ENCODE peak calls at places on chromosomes 13 and 19, in four cellular contexts. P is tibial nerve, F is suprapubic skin, Z is Peyer's patch. H is an unnamed sample. For H3K4me1, the result is how much of the 10 kb centered on the place peaks cover.

GRCh38 chr13:76656496-76656895 is 229.7 kb downstream of the KCTD12 start:
- DNase-seq in F (no peak), P (no peak), Z (no peak), H (no peak)

GRCh38 chr19:6481541-6482342 is at the start of gene DENND1C:
- DNase-seq in P (no peak), Z (peak), F (no peak), H (no peak)

GRCh38 chr13:45784755-45785675 is 66.5 kb downstream of the SIAH3 start:
- DNase-seq in Z (no peak), F (no peak), P (no peak), H (no peak)

GRCh38 chr13:104773775-104774174 is 1707.6 kb upstream of the SLC10A2 start:
- DNase-seq in F (no peak), Z (no peak), P (no peak), H (no peak)

GRCh38 chr13:99083976-99084375 is 106.1 kb upstream of the DOCK9 start:
- DNase-seq in Z (no peak), F (no peak), P (no peak), H (no peak)

GRCh38 chr13:111424134-111424533 is 103.7 kb downstream of the TEX29 start:
- DNase-seq in F (no peak), P (no peak), Z (no peak), H (no peak)

GRCh38 chr19:55088021-55088451 is 12.4 kb downstream of the EPS8L1 start:
- DNase-seq in Z (no peak), F (no peak), P (no peak), H (no peak)

GRCh38 chr13:96662036-96662435 is 332.2 kb downstream of the OXGR1 start:
- DNase-seq in Z (no peak), P (no peak), F (no peak), H (no peak)

GRCh38 chr13:49371943-49372636 is 71.8 kb downstream of the CAB39L start:
- DNase-seq in F (no peak), P (no peak), Z (no peak), H (no peak)

GRCh38 chr19:5666921-5667610 is 13.2 kb downstream of the MICOS13 start:
- DNase-seq in F (no peak), Z (no peak), P (no peak), H (no peak)

GRCh38 chr19:19386373-19386869 is 19.1 kb upstream of the GATAD2A start:
- DNase-seq in Z (no peak), F (no peak), P (no peak), H (no peak)

GRCh38 chr13:59034198-59034597 is 1129.5 kb downstream of the DIAPH3 start:
- DNase-seq in F (no peak), P (no peak), Z (no peak), H (no peak)

GRCh38 chr19:29515233-29515619 is 10.6 kb upstream of the VSTM2B start:
- DNase-seq in F (no peak), P (no peak), Z (no peak), H (no peak)

GRCh38 chr13:94300401-94300800 is 179.1 kb downstream of the DCT start:
- DNase-seq in Z (no peak), P (no peak), F (no peak), H (no peak)

GRCh38 chr19:16661480-16662034 is 618 bp downstream of the TMEM38A start:
- DNase-seq in F (peak), Z (peak), P (peak), H (peak)

GRCh38 chr13:46270416-46270815 is 58.7 kb downstream of the LRRC63 start:
- DNase-seq in Z (no peak), P (no peak), F (no peak), H (no peak)

GRCh38 chr19:8738377-8738776 is 16.9 kb downstream of the OR2Z1 start:
- DNase-seq in Z (no peak), P (no peak), F (no peak), H (no peak)

GRCh38 chr19:16040642-16041041 is 35.7 kb upstream of the TPM4 start:
- DNase-seq in Z (peak), P (no peak), F (no peak), H (no peak)

GRCh38 chr19:750640-751423 is at the start of gene MISP:
- DNase-seq in P (no peak), Z (peak), F (no peak), H (no peak)

GRCh38 chr13:30796132-30796832 is 60.9 kb downstream of the ALOX5AP start:
- DNase-seq in F (no peak), P (no peak), Z (no peak), H (no peak)

GRCh38 chr19:39969681-39970423 is 1.1 kb upstream of the PSMC4 start:
- DNase-seq in Z (no peak), F (no peak), P (no peak), H (no peak)

GRCh38 chr19:1428738-1429391 is 9.3 kb upstream of the RPS15 start:
- DNase-seq in F (no peak), P (no peak), Z (no peak), H (no peak)

GRCh38 chr13:27339299-27339698 is 68.7 kb downstream of the RASL11A start:
- DNase-seq in Z (peak), P (no peak), F (no peak), H (no peak)

GRCh38 chr13:74062933-74063332 is 71.3 kb downstream of the KLF12 start:
- DNase-seq in P (no peak), F (no peak), Z (peak), H (peak)

GRCh38 chr19:5340637-5341447 is at the start of gene PTPRS:
- DNase-seq in F (no peak), P (peak), Z (peak), H (peak)

GRCh38 chr13:26813626-26814348 is 53.2 kb upstream of the GPR12 start:
- DNase-seq in P (no peak), F (no peak), Z (no peak), H (no peak)

GRCh38 chr19:13492128-13492527 is 14.2 kb downstream of the CACNA1A start:
- DNase-seq in P (no peak), F (no peak), Z (no peak), H (no peak)

GRCh38 chr19:47049307-47049700 is 880 bp upstream of the TMEM160 start:
- DNase-seq in F (no peak), Z (no peak), P (no peak), H (no peak)

DNA sequence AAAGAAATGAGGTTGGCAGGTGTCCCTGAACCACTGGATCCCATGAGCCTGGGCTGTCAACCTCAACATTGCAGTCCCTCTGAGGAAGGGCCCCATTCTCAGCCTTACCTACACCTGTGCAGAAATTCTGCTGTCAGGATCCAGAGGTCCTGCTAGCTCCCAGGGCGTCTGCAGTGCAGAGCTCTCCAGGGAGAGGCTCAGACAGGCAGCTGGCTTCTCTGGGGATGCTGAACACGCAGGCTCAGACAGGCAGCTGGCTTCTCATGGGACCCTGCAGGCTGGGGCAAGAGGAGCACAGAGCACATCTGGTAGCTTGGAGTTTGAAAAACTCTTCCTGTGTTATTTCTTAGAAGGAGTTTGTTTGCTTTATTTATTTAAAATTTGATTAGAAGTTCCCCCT is 50.9 kb downstream of the TMEM255B start:
- DNase-seq in Z (no peak), P (no peak), F (no peak), H (no peak)
- TF ChIP-seq POLR2A in Z (no peak), P (no peak), F (no peak), H (no peak)

GRCh38 chr13:91356919-91357612 is 9.6 kb downstream of the MIR17HG start:
- DNase-seq in P (no peak), Z (no peak), F (no peak), H (no peak)

GRCh38 chr13:91358384-91358776 is 10.9 kb downstream of the MIR17HG start:
- DNase-seq in F (no peak), Z (no peak), P (no peak), H (no peak)

GRCh38 chr13:91357613-91358383 is 10.3 kb downstream of the MIR17HG start:
- DNase-seq in F (no peak), P (no peak), Z (no peak), H (no peak)

GRCh38 chr13:91355099-91355825 is 7.8 kb downstream of the MIR17HG start:
- DNase-seq in P (no peak), F (no peak), Z (no peak), H (no peak)

DNA sequence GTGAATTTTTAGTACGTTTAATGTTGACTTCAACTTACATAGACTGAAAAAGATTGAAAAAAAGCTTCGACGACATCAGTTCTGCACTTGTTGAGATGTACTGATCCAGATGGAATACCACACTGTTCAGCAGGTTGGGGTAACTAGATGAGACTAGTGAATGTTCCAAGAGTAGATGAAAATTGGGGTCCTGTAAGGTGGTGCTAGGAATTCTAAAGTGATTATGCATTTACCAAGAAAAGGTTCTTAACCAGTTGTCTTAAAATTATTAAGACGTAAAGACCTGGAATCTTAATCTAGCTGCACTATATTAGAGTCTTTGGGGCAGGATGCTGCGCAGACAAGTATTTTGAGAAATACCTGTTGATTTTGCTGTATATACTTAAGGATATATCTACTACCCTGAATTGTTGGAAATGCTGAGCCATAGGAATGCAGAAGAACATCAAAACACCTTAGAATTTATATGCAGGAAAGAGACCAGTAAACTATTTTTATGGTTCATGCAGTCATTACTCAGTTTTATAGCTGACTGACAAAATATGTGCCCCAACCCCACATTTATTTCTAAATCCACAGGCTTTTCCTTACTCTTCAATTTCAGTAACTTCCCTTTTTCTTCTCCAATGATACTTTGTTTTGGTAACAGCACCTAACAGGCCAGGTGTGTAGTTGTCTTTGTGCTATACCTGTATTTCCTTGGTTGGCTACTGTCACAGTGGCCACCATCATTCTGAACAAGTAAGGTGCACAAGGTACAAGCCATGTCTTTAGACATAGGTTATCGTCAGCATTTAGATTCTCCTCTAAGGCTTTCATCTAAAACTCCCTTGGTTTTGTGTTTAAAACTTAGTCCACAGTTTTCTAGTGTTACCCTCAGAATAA is 8.6 kb downstream of the MIR17HG start:
- DNase-seq in F (no peak), P (no peak), Z (no peak), H (no peak)
- H3K4me1 ChIP-seq in F (under half), P (under half), Z (under half), H (under half)

GRCh38 chr13:80339578-80339840 is 1.4 kb downstream of the SPRY2 start:
- DNase-seq in F (no peak), Z (no peak), P (no peak), H (no peak)

GRCh38 chr13:80336335-80336734 is 4.6 kb downstream of the SPRY2 start:
- DNase-seq in F (no peak), P (no peak), Z (no peak), H (no peak)

GRCh38 chr13:80337011-80337688 is 3.8 kb downstream of the SPRY2 start:
- DNase-seq in P (no peak), Z (no peak), F (no peak), H (peak)

GRCh38 chr13:80338781-80339577 is 1.9 kb downstream of the SPRY2 start:
- DNase-seq in P (peak), F (peak), Z (peak), H (peak)

GRCh38 chr13:80337706-80338105 is 3.2 kb downstream of the SPRY2 start:
- DNase-seq in Z (no peak), P (no peak), F (no peak), H (no peak)
- H3K27ac ChIP-seq in Z (peak), P (peak), F (peak), H (peak)

DNA sequence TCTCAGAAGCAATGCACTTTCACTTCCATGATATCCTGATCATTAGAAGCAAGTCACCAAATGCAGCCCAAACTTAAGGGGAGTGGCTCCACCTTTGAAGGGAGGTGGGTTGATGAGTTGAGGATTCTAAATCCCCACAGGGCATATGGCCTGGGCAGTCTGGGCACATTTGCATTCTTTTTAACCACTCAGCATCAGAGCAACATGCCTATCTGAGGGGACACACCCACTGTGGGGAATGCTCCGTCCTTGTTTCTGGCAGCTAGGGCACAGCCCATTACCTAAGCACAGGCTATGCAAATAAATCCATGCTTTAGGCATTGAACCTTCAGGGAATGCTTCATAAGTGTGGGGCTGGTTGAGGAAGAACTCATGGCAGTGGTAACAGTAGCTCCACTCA is 12.3 kb upstream of the SACS start:
- DNase-seq in F (no peak), Z (no peak), P (no peak), H (no peak)
- TF ChIP-seq POLR2A in F (no peak), Z (no peak), P (no peak), H (no peak)

GRCh38 chr13:60836821-60837220 is 439.8 kb downstream of the TDRD3 start:
- DNase-seq in F (no peak), P (no peak), Z (no peak), H (no peak)
- H3K4me1 ChIP-seq in F (under half), P (under half), Z (under half), H (under half)

GRCh38 chr19:48152552-48152951 is 17.6 kb downstream of the LIG1 start:
- DNase-seq in F (no peak), P (peak), Z (peak), H (peak)

GRCh38 chr19:48145596-48146254 is 24.4 kb downstream of the LIG1 start:
- DNase-seq in P (no peak), F (no peak), Z (no peak), H (no peak)

GRCh38 chr19:48154003-48154402 is 16.1 kb downstream of the LIG1 start:
- DNase-seq in P (no peak), Z (no peak), F (no peak), H (no peak)

GRCh38 chr19:48147597-48148175 is 22.5 kb downstream of the LIG1 start:
- DNase-seq in F (no peak), P (no peak), Z (no peak), H (no peak)

GRCh38 chr19:48149430-48149829 is 20.7 kb downstream of the LIG1 start:
- DNase-seq in P (no peak), Z (no peak), F (no peak), H (no peak)
- H3K27ac ChIP-seq in P (no peak), Z (no peak), F (no peak), H (no peak)

GRCh38 chr19:3523361-3524074 is 15.5 kb upstream of the TEKTIP1 start:
- DNase-seq in F (no peak), Z (no peak), P (no peak), H (no peak)
- TF ChIP-seq POLR2A in F (no peak), Z (no peak), P (no peak), H (no peak)